ENCODE peak calls at places on chromosomes 13 and 19, in eight cellular contexts. D is astrocyte; E is AG04449; R is CD4-positive, CD25-positive, alpha-beta regulatory T cell; M is upper lobe of right lung; I is cardiac muscle cell; S is BJ; F is left ventricle myocardium inferior. A is an unnamed sample.

GRCh38 chr13:94315188-94315587 is 164.3 kb downstream of the DCT start:
- DNase-seq in D (no peak), E (no peak), R (no peak), M (no peak), I (no peak), S (no peak), F (no peak), A (no peak)

GRCh38 chr19:15430526-15431120 is 11.8 kb upstream of the AKAP8L start:
- DNase-seq in D (no peak), E (no peak), R (no peak), M (no peak), I (no peak), S (no peak), F (no peak), A (no peak)

GRCh38 chr19:18794029-18794313 is 2.9 kb upstream of the COMP start:
- DNase-seq in D (no peak), E (no peak), R (no peak), M (no peak), I (no peak), S (no peak), F (no peak), A (no peak)

GRCh38 chr13:86655561-86655960 is 856.3 kb upstream of the SLITRK6 start:
- DNase-seq in D (no peak), E (no peak), R (no peak), M (no peak), I (no peak), S (no peak), F (no peak), A (no peak)

GRCh38 chr13:109761695-109762094 is 24.7 kb downstream of the IRS2 start:
- DNase-seq in D (no peak), E (no peak), R (no peak), M (no peak), I (no peak), S (no peak), F (no peak), A (no peak)

GRCh38 chr19:928471-929259 is 2.8 kb downstream of the ARID3A start:
- DNase-seq in D (no peak), E (no peak), R (no peak), M (peak; percentile 82), I (no peak), S (no peak), F (no peak), A (peak; percentile 29)

GRCh38 chr13:78137404-78138142 is 218.9 kb upstream of the EDNRB start:
- DNase-seq in D (peak; percentile 48), E (peak; percentile 14), R (no peak), M (no peak), I (peak; percentile 73), S (no peak), F (no peak), A (no peak)

GRCh38 chr19:42129399-42130253 is 2.6 kb downstream of the POU2F2 start:
- DNase-seq in D (no peak), E (no peak), R (no peak), M (no peak), I (no peak), S (no peak), F (peak; percentile 29), A (no peak)

GRCh38 chr13:35996360-35996759 is 134.8 kb downstream of the DCLK1 start:
- DNase-seq in D (no peak), E (no peak), R (no peak), M (no peak), I (no peak), S (no peak), F (no peak), A (no peak)

GRCh38 chr13:85148009-85148408 is 651.2 kb downstream of the SLITRK6 start:
- DNase-seq in D (peak; percentile 2), E (no peak), R (no peak), M (no peak), I (peak; percentile 26), S (no peak), F (no peak), A (no peak)

GRCh38 chr13:24613128-24613527 is 67.1 kb upstream of the ATP12A start:
- DNase-seq in D (no peak), E (no peak), R (no peak), M (no peak), I (no peak), S (no peak), F (no peak), A (no peak)

GRCh38 chr13:39281539-39282150 is 243.4 kb downstream of the NHLRC3 start:
- DNase-seq in D (peak; percentile 36), E (no peak), R (no peak), M (no peak), I (no peak), S (no peak), F (no peak), A (no peak)

GRCh38 chr19:41161903-41162302 is 31.1 kb upstream of the CYP2S1 start:
- DNase-seq in D (no peak), E (no peak), R (no peak), M (no peak), I (no peak), S (no peak), F (no peak), A (no peak)

GRCh38 chr19:49557641-49558325 is 22.6 kb downstream of the NOSIP start:
- DNase-seq in D (no peak), E (no peak), R (no peak), M (no peak), I (no peak), S (no peak), F (no peak), A (no peak)

GRCh38 chr13:20460744-20461143 is 64.9 kb downstream of the CRYL1 start:
- DNase-seq in D (no peak), E (no peak), R (no peak), M (no peak), I (no peak), S (no peak), F (no peak), A (no peak)

GRCh38 chr19:45881909-45882528 is 3.9 kb downstream of the IRF2BP1 start:
- DNase-seq in D (no peak), E (no peak), R (no peak), M (no peak), I (no peak), S (no peak), F (no peak), A (no peak)

GRCh38 chr19:4596033-4596904 is 36.8 kb upstream of the SEMA6B start:
- DNase-seq in D (no peak), E (no peak), R (no peak), M (no peak), I (no peak), S (no peak), F (no peak), A (no peak)

GRCh38 chr19:10421981-10422461 is 1.7 kb downstream of the PDE4A start:
- DNase-seq in D (no peak), E (no peak), R (no peak), M (no peak), I (no peak), S (no peak), F (no peak), A (no peak)
- H3K4me3 ChIP-seq in D (no peak overlapping the region), E (no peak overlapping the region), R (peak overlapping the region; percentile 37), M (no peak overlapping the region), I (no peak overlapping the region), S (no peak overlapping the region), F (no peak overlapping the region), A (no peak overlapping the region)

GRCh38 chr19:38663957-38664502 is 16.6 kb downstream of the ACTN4 start:
- DNase-seq in D (no peak), E (no peak), R (no peak), M (no peak), I (no peak), S (no peak), F (peak; percentile 70), A (no peak)

GRCh38 chr19:38661996-38662395 is 14.5 kb downstream of the ACTN4 start:
- DNase-seq in D (no peak), E (no peak), R (no peak), M (no peak), I (no peak), S (no peak), F (no peak), A (no peak)

GRCh38 chr19:38664503-38665211 is 17.2 kb downstream of the ACTN4 start:
- DNase-seq in D (no peak), E (no peak), R (no peak), M (no peak), I (peak; percentile 60), S (no peak), F (no peak), A (no peak)

GRCh38 chr19:38662508-38663155 is 15.2 kb downstream of the ACTN4 start:
- DNase-seq in D (no peak), E (no peak), R (no peak), M (no peak), I (no peak), S (no peak), F (no peak), A (no peak)

DNA sequence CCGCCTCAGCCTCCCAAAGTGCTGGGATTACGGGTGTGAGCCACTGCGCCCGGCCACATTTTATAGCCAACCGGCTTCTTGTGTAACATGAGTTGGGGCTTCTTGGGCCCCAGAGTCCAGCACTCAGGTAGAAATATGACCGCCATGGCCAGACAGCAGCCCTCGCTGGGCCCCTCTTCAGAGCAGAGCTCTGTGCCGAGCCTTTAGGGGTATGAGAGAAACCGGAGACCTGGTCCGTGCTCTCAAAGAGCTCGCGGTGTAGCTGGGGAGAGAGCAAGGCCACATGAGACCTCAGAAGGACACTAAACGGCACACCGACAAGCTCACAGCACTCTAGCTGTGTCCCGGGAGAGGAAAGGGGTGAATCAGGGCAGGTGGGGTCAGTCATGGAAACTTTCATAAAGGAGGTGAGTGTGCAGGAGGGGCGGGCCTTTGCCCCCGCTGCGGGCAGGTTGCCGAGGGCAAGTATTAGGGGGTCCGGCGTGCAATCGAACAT is 15.8 kb downstream of the ACTN4 start:
- DNase-seq in D (no peak), E (no peak), R (no peak), M (no peak), I (peak; percentile 49), S (no peak), F (no peak), A (no peak)
- H3K4me3 ChIP-seq in D (no peak overlapping the region), E (no peak overlapping the region), R (no peak overlapping the region), M (no peak overlapping the region), I (no peak overlapping the region), S (no peak overlapping the region), F (peak overlapping the region; percentile 48), A (peak overlapping the region; percentile 11)

GRCh38 chr19:6063576-6063961 is 46.7 kb downstream of the RFX2 start:
- DNase-seq in D (no peak), E (no peak), R (no peak), M (peak; percentile 49), I (no peak), S (no peak), F (no peak), A (no peak)
- H3K4me3 ChIP-seq in D (no peak overlapping the region), E (no peak overlapping the region), R (no peak overlapping the region), M (no peak overlapping the region), I (no peak overlapping the region), S (no peak overlapping the region), F (no peak overlapping the region), A (no peak overlapping the region)

GRCh38 chr19:29645491-29645867 is 19.8 kb upstream of the PLEKHF1 start:
- DNase-seq in D (no peak), E (no peak), R (no peak), M (no peak), I (no peak), S (no peak), F (no peak), A (no peak)
- H3K4me3 ChIP-seq in D (no peak overlapping the region), E (no peak overlapping the region), R (no peak overlapping the region), M (no peak overlapping the region), I (no peak overlapping the region), S (no peak overlapping the region), F (no peak overlapping the region), A (no peak overlapping the region)

A was measured in ovary.